ENCODE peak calls at places on chromosome X, in six cellular contexts. L is H1, V is K562, C is A549, X is HepG2, G is GM12878. D is an unnamed sample.

GRCh38 chrX:68681443-68681941 is 34.0 kb downstream of the STARD8 start:
- DNase-seq in C (no peak), V (no peak), X (no peak), G (peak), L (no peak), D (peak)

GRCh38 chrX:25124391-25124790 is 108.6 kb upstream of the ARX start:
- DNase-seq in X (no peak), G (no peak), C (no peak), V (no peak), L (no peak), D (no peak)

GRCh38 chrX:55074851-55075467 is at the start of gene PAGE2B:
- DNase-seq in X (no peak), G (no peak), V (peak), L (no peak), C (no peak), D (no peak)

GRCh38 chrX:108299101-108299591 is 139.1 kb downstream of the COL4A6 start:
- DNase-seq in L (no peak), X (peak), G (peak), V (no peak), C (no peak), D (peak)

GRCh38 chrX:38861489-38861888 is 60.2 kb downstream of the MID1IP1 start:
- DNase-seq in X (no peak), L (no peak), C (no peak), V (no peak), G (no peak), D (peak)

GRCh38 chrX:17374619-17375360 is at the start of gene NHS:
- DNase-seq in X (no peak), G (no peak), C (peak), L (peak), V (peak), D (peak)

GRCh38 chrX:9757366-9757765 is 8.3 kb downstream of the GPR143 start:
- DNase-seq in X (no peak), C (no peak), L (no peak), G (no peak), V (no peak), D (no peak)

GRCh38 chrX:127138218-127138617 is 318.7 kb downstream of the PRR32 start:
- DNase-seq in G (no peak), C (no peak), V (no peak), X (no peak), L (no peak), D (no peak)

GRCh38 chrX:39518451-39519212 is 579.1 kb downstream of the BCOR start:
- DNase-seq in X (no peak), C (no peak), L (no peak), G (no peak), V (no peak), D (no peak)

GRCh38 chrX:20211261-20211786 is 55.4 kb downstream of the RPS6KA3 start:
- DNase-seq in L (no peak), C (no peak), X (peak), V (no peak), G (no peak), D (no peak)

GRCh38 chrX:56764153-56764974 is 35.3 kb downstream of the NBDY start:
- DNase-seq in L (no peak), G (peak), X (peak), C (peak), V (peak), D (peak)

GRCh38 chrX:148574247-148574973 is 74.0 kb downstream of the AFF2 start:
- DNase-seq in L (no peak), C (no peak), V (no peak), G (peak), X (no peak), D (no peak)

GRCh38 chrX:43949669-43950068 is 23.5 kb downstream of the NDP start:
- DNase-seq in X (peak), C (peak), L (peak), G (no peak), V (peak), D (no peak)

GRCh38 chrX:107845625-107846024 is 20.0 kb downstream of the MID2 start:
- DNase-seq in X (no peak), L (no peak), V (no peak), G (no peak), C (no peak), D (no peak)

GRCh38 chrX:118839334-118839958 is 15.8 kb downstream of the ZCCHC12 start:
- DNase-seq in G (no peak), V (peak), C (peak), X (peak), L (peak), D (peak)
- TF ChIP-seq USF2 in G (no peak), V (peak), C (peak), X (peak), L (peak), D (peak)

GRCh38 chrX:106499473-106499872 is 112.3 kb upstream of the RADX start:
- DNase-seq in V (no peak), C (no peak), X (no peak), G (no peak), L (no peak), D (no peak)
- TF ChIP-seq POLR2A in V (no peak), C (no peak), X (no peak), G (no peak), L (no peak), D (no peak)

DNA sequence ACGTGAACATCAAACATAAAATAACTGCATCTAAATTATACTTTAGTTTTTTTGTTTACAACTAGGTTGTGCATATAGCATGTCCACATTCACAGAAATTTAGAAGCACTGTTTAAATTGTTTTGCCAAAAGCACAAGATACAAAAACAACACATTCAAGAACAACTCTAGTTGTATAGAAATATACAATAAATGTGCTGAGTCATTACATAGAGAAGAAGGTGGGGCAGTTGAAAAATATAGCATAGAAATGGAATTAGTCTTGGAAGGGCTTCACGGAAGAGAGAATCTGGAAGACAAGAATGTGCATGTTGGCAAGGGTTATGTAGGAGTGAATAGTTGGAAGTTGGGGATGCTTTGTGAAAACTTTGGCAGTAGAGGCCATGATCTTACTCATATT is 239.0 kb upstream of the GLRA2 start:
- DNase-seq in G (no peak), C (no peak), V (no peak), L (no peak), X (no peak), D (no peak)
- TF ChIP-seq USF2 in G (no peak), C (no peak), V (no peak), L (no peak), X (no peak), D (no peak)

DNA sequence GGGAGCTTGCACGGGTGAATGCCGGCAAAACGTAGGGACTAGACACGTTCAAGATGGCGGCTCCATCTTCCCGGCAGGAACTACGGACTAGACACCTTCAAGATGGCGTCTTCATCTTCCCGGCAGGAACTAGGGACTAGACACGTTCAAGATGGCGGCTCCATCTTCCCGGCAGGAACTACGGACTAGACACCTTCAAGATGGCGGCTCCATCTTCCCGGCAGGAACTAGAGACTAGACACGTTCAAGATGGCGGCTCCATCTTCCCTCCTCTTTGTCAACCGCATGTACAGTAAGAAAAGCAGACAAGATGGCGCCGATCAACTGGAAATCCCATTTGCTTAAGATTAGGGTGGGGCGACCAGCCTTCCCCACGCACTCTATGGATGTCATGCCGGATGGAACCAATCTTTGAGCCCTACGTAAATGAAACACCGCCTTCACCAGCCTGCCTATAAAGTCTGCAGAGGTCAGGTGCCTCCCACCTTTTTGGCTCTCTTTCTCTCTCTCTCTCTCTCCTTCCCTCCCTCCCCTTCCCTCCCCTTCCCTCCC is 222.4 kb downstream of the CRLF2 start:
- DNase-seq in C (peak), V (peak), X (no peak), L (no peak), G (peak), D (peak)
- TF ChIP-seq POLR2A in C (peak), V (peak), X (no peak), L (no peak), G (peak), D (no peak)

GRCh38 chrX:79515529-79515928 is 148.4 kb upstream of the ITM2A start:
- DNase-seq in C (no peak), V (no peak), L (no peak), G (no peak), X (no peak), D (no peak)
- TF ChIP-seq USF2 in C (no peak), V (no peak), L (no peak), G (no peak), X (no peak), D (no peak)

GRCh38 chrX:104488811-104489210 is 77.2 kb upstream of the IL1RAPL2 start:
- DNase-seq in G (no peak), V (no peak), X (no peak), L (no peak), C (no peak), D (no peak)

GRCh38 chrX:104482757-104483156 is 83.2 kb upstream of the IL1RAPL2 start:
- DNase-seq in V (no peak), G (no peak), X (no peak), L (no peak), C (no peak), D (no peak)

DNA sequence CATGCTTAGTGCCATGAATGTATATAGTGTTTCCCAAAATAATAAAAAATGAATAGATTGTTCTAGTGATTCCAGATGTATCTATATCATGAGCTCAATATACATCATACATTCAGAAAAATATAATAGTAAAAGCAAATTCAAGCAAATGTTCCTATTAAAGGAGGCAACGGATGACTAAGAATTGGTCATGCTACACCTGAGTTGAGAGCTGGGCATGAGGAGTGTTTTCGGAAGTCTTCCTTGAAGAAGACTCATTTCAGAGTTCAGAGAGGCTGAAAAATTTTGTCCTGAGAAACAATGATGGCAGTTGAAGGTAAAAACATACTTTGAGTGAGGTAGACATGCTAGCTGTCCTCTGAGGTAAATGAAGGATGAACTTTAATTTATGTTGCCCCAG is 79.3 kb upstream of the IL1RAPL2 start:
- DNase-seq in G (no peak), C (no peak), X (no peak), V (no peak), L (no peak), D (no peak)
- TF ChIP-seq POLR2A in G (no peak), C (no peak), X (no peak), V (no peak), L (no peak), D (no peak)

GRCh38 chrX:153770606-153771175 is 6.6 kb downstream of the PLXNB3 start:
- DNase-seq in C (no peak), V (no peak), G (no peak), L (no peak), X (no peak), D (no peak)

GRCh38 chrX:153769865-153770605 is 6.0 kb downstream of the PLXNB3 start:
- DNase-seq in X (no peak), L (no peak), V (no peak), C (no peak), G (no peak), D (no peak)

GRCh38 chrX:153768311-153769157 is 4.5 kb downstream of the PLXNB3 start:
- DNase-seq in G (no peak), L (no peak), X (no peak), C (no peak), V (no peak), D (no peak)

GRCh38 chrX:153767674-153768055 is 3.6 kb downstream of the PLXNB3 start:
- DNase-seq in G (no peak), C (no peak), X (no peak), V (no peak), L (no peak), D (no peak)

DNA sequence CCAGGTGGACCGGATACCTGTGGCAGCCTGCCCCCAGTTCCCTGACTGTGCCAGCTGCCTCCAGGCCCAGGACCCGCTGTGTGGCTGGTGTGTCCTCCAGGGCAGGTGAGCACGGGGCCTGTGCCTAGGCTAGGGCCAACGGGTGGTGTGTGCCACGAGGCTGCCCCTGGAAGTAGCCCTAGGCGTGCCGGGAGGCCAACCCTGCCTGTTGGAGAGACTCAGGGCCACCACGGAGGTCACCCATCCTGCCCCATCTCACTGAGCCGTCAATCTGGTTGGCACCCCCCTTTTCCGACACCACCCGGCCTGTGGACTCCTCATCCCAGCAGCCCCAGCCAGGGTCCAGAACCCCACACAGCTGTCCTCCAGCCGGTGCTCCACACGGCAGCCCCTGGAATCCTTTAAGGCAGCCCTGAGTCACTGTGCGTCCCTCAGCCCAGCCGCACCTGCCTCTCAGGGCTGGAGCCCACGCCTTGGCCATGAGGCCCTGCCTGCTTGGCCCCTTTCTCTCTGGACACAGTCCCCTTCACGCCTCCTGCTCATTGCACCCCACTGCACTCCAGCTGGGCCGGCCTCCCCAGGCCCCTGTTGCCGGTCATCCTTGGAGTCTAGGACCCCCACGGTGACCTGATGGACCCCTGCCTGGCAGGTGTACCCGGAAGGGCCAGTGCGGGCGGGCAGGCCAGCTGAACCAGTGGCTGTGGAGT is 5.3 kb downstream of the PLXNB3 start:
- DNase-seq in G (no peak), X (no peak), C (no peak), V (no peak), L (no peak), D (no peak)
- TF ChIP-seq USF2 in G (no peak), X (no peak), C (no peak), V (no peak), L (no peak), D (no peak)

DNA sequence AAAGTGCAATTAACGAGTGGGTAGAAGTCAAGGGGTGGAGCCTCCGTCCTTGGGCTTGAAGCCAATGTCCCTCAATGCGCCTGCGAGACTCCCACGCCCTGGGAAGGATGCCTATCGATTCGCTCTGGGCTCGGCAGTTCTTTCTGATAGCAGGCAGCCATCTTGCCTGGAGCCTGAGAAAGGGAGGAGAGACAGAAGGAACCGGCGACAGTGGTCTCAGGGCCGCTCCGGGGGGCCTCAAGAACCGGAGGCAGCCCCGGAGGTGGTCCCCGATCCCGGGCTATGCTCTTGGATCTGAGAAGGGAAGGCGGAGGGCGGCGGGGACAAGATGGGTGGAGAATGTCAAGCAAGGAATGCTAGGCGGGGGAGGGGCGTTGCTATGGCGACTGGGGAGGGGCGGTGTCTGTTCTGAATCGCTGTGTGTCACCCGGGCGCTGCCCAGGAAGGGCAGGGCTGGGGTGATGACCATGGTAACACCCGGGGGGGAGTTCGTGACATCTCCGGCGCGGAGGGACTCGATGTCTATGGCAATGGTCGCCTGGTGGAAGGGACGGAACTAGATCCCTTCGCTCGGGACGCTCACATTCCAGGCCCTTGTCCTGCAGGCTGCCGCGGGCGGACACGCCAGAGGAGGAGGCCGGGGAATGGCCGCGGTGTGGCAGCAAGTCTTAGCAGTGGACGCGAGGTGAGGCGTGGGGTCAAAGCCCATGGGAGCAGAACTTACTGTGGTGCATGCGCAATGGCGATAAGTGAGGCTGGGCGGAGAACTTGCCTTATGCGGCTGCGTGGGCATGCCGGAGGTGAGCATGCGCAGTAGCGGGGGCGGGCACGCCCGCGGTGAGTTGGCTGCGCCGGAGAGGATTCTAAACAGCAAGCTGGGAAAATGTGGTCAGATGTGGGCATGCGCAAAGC is at the start of gene WDR13:
- DNase-seq in X (peak), V (peak), G (peak), L (peak), C (peak), D (peak)
- TF ChIP-seq POLR2A in X (peak), V (peak), G (peak), L (no peak), C (peak), D (peak)

D was measured in IMR-90.